ENCODE peak calls at places on chromosomes 2 and 18, in four cellular contexts. One of them, this sample, is unnamed.

GRCh38 chr2:199596549-199596948 is 138.8 kb upstream of the SATB2 start:
- DNase-seq in activated CD4-positive, alpha-beta T cell treated with anti-CD3 and anti-CD28 coated beads, Interleukin-2, amount 50 U/mL, for 1 hour: no peak
- DNase-seq in dorsolateral prefrontal cortex: no peak
- DNase-seq in astrocyte of the cerebellum: no peak
- DNase-seq in this sample: no peak

GRCh38 chr2:46122318-46122970 is 174.8 kb upstream of the EPAS1 start:
- DNase-seq in activated CD4-positive, alpha-beta T cell treated with anti-CD3 and anti-CD28 coated beads, Interleukin-2, amount 50 U/mL, for 1 hour: no peak
- DNase-seq in dorsolateral prefrontal cortex: no peak
- DNase-seq in astrocyte of the cerebellum: no peak
- DNase-seq in this sample: no peak

GRCh38 chr18:38297910-38298309 is 732.3 kb upstream of the CELF4 start:
- DNase-seq in activated CD4-positive, alpha-beta T cell treated with anti-CD3 and anti-CD28 coated beads, Interleukin-2, amount 50 U/mL, for 1 hour: no peak
- DNase-seq in dorsolateral prefrontal cortex: no peak
- DNase-seq in astrocyte of the cerebellum: no peak
- DNase-seq in this sample: no peak

GRCh38 chr2:105590780-105591660 is 153.7 kb upstream of the NCK2 start:
- DNase-seq in activated CD4-positive, alpha-beta T cell treated with anti-CD3 and anti-CD28 coated beads, Interleukin-2, amount 50 U/mL, for 1 hour: no peak
- DNase-seq in dorsolateral prefrontal cortex: no peak
- DNase-seq in astrocyte of the cerebellum: no peak
- DNase-seq in this sample: no peak

GRCh38 chr2:46841621-46842020 is 74.0 kb downstream of the MCFD2 start:
- DNase-seq in activated CD4-positive, alpha-beta T cell treated with anti-CD3 and anti-CD28 coated beads, Interleukin-2, amount 50 U/mL, for 1 hour: no peak
- DNase-seq in dorsolateral prefrontal cortex: no peak
- DNase-seq in astrocyte of the cerebellum: no peak
- DNase-seq in this sample: no peak

GRCh38 chr2:85893428-85894258 is 4.9 kb upstream of the ST3GAL5 start:
- DNase-seq in activated CD4-positive, alpha-beta T cell treated with anti-CD3 and anti-CD28 coated beads, Interleukin-2, amount 50 U/mL, for 1 hour: no peak
- DNase-seq in dorsolateral prefrontal cortex: no peak
- DNase-seq in astrocyte of the cerebellum: peak
- DNase-seq in this sample: no peak

GRCh38 chr18:59846814-59847490 is 52.8 kb upstream of the PMAIP1 start:
- DNase-seq in activated CD4-positive, alpha-beta T cell treated with anti-CD3 and anti-CD28 coated beads, Interleukin-2, amount 50 U/mL, for 1 hour: no peak
- DNase-seq in dorsolateral prefrontal cortex: no peak
- DNase-seq in astrocyte of the cerebellum: no peak
- DNase-seq in this sample: no peak

GRCh38 chr18:74598350-74599001 is 806 bp downstream of the ZNF407 start:
- DNase-seq in activated CD4-positive, alpha-beta T cell treated with anti-CD3 and anti-CD28 coated beads, Interleukin-2, amount 50 U/mL, for 1 hour: peak
- DNase-seq in dorsolateral prefrontal cortex: peak
- DNase-seq in astrocyte of the cerebellum: no peak
- DNase-seq in this sample: peak

GRCh38 chr2:140063356-140063755 is 1283.2 kb upstream of the NXPH2 start:
- DNase-seq in activated CD4-positive, alpha-beta T cell treated with anti-CD3 and anti-CD28 coated beads, Interleukin-2, amount 50 U/mL, for 1 hour: no peak
- DNase-seq in dorsolateral prefrontal cortex: no peak
- DNase-seq in astrocyte of the cerebellum: peak
- DNase-seq in this sample: no peak

GRCh38 chr2:215784371-215784783 is 229.0 kb downstream of the MREG start:
- DNase-seq in activated CD4-positive, alpha-beta T cell treated with anti-CD3 and anti-CD28 coated beads, Interleukin-2, amount 50 U/mL, for 1 hour: no peak
- DNase-seq in dorsolateral prefrontal cortex: no peak
- DNase-seq in astrocyte of the cerebellum: peak
- DNase-seq in this sample: no peak

GRCh38 chr2:1157107-1157506 is 206.5 kb downstream of the SNTG2 start:
- DNase-seq in activated CD4-positive, alpha-beta T cell treated with anti-CD3 and anti-CD28 coated beads, Interleukin-2, amount 50 U/mL, for 1 hour: no peak
- DNase-seq in dorsolateral prefrontal cortex: no peak
- DNase-seq in astrocyte of the cerebellum: no peak
- DNase-seq in this sample: no peak

GRCh38 chr2:134167015-134167414 is 86.9 kb upstream of the MGAT5 start:
- DNase-seq in activated CD4-positive, alpha-beta T cell treated with anti-CD3 and anti-CD28 coated beads, Interleukin-2, amount 50 U/mL, for 1 hour: no peak
- DNase-seq in dorsolateral prefrontal cortex: no peak
- DNase-seq in astrocyte of the cerebellum: no peak
- DNase-seq in this sample: no peak

GRCh38 chr18:25734336-25734735 is 356.1 kb downstream of the SS18 start:
- DNase-seq in activated CD4-positive, alpha-beta T cell treated with anti-CD3 and anti-CD28 coated beads, Interleukin-2, amount 50 U/mL, for 1 hour: no peak
- DNase-seq in dorsolateral prefrontal cortex: no peak
- DNase-seq in astrocyte of the cerebellum: no peak
- DNase-seq in this sample: no peak